ENCODE peak calls at places on chromosomes 11 and 22, in nine cellular contexts. V is A549, E is thyroid gland, G is body of pancreas, D is tibial nerve, X is heart left ventricle, Z is suprapubic skin, C is NB4, I is adrenal gland. M is an unnamed sample.

GRCh38 chr22:22111267-22111751 is 128.7 kb upstream of the TOP3B start:
- DNase-seq in I (no peak), Z (no peak), X (no peak), G (no peak), C (no peak), E (no peak), V (peak; percentile 15), D (no peak), M (no peak)

GRCh38 chr11:47533690-47534135 is 19.2 kb downstream of the CELF1 start:
- DNase-seq in I (no peak), D (no peak), V (no peak), E (peak; percentile 19), C (no peak), X (no peak), Z (no peak), G (no peak), M (no peak)

GRCh38 chr11:12213920-12214319 is 103.5 kb downstream of the MICAL2 start:
- DNase-seq in C (no peak), Z (no peak), X (no peak), D (no peak), G (no peak), V (no peak), E (no peak), I (no peak), M (no peak)

GRCh38 chr11:47406896-47407745 is 1.3 kb upstream of the SLC39A13 start:
- DNase-seq in V (no peak), E (peak; percentile 30), C (peak; percentile 38), I (no peak), D (no peak), X (no peak), Z (peak; percentile 65), G (no peak), M (no peak)

GRCh38 chr11:128450882-128451647 is 136.3 kb downstream of the ETS1 start:
- DNase-seq in Z (no peak), I (no peak), G (no peak), X (no peak), E (peak; percentile 20), D (no peak), V (no peak), C (no peak), M (no peak)

GRCh38 chr11:113551645-113552044 is 76.4 kb upstream of the DRD2 start:
- DNase-seq in D (no peak), G (no peak), E (no peak), X (no peak), V (no peak), I (no peak), C (no peak), Z (no peak), M (no peak)

GRCh38 chr11:5280582-5281102 is 10.9 kb upstream of the HBE1 start:
- DNase-seq in E (peak; percentile 4), I (peak; percentile 95), X (peak; percentile 63), Z (no peak), D (no peak), G (no peak), C (peak; percentile 89), V (peak; percentile 94), M (no peak)

GRCh38 chr11:127493330-127493729 is 492.8 kb upstream of the KIRREL3 start:
- DNase-seq in D (no peak), I (no peak), G (no peak), Z (no peak), X (no peak), C (peak; percentile 24), V (no peak), E (no peak), M (no peak)

GRCh38 chr11:285894-286220 is 3.1 kb upstream of the PGGHG start:
- DNase-seq in V (no peak), X (no peak), C (no peak), E (no peak), I (peak; percentile 10), D (peak; percentile 3), G (no peak), Z (no peak), M (peak; percentile 67)

GRCh38 chr11:102244681-102245409 is 72.4 kb upstream of the BIRC3 start:
- DNase-seq in I (no peak), D (no peak), E (no peak), Z (no peak), G (no peak), C (peak; percentile 22), V (peak; percentile 20), X (no peak), M (no peak)

GRCh38 chr11:82732348-82732733 is 1.3 kb downstream of the FAM181B start:
- DNase-seq in C (no peak), X (no peak), V (no peak), D (no peak), E (peak; percentile 27), I (no peak), Z (no peak), G (no peak), M (no peak)

GRCh38 chr11:72727521-72727920 is 24.7 kb downstream of the ARAP1 start:
- DNase-seq in G (no peak), X (peak; percentile 23), D (no peak), V (no peak), E (no peak), C (peak; percentile 68), I (no peak), Z (no peak), M (no peak)

GRCh38 chr11:96070453-96070852 is 146.5 kb upstream of the MTMR2 start:
- DNase-seq in X (no peak), E (peak; percentile 11), D (no peak), I (no peak), V (no peak), G (no peak), Z (no peak), C (no peak), M (no peak)

GRCh38 chr11:121291896-121292502 is 572 bp upstream of the SC5D start:
- DNase-seq in G (peak; percentile 14), E (peak; percentile 7), V (no peak), C (peak; percentile 68), Z (no peak), I (peak; percentile 19), D (no peak), X (no peak), M (no peak)

GRCh38 chr22:22892096-22893052 is 4.8 kb downstream of the IGLL5 start:
- DNase-seq in V (no peak), D (no peak), C (no peak), E (no peak), X (no peak), G (no peak), I (no peak), Z (no peak), M (no peak)

GRCh38 chr22:32660292-32660691 is 141.2 kb upstream of the TIMP3 start:
- DNase-seq in I (peak; percentile 65), D (peak; percentile 49), C (peak; percentile 78), G (peak; percentile 69), V (peak; percentile 47), X (peak; percentile 73), Z (no peak), E (peak; percentile 73), M (peak; percentile 44)

GRCh38 chr11:38593649-38594048 is 1995.6 kb upstream of the RAG2 start:
- DNase-seq in D (no peak), G (no peak), E (no peak), V (no peak), C (no peak), X (no peak), I (no peak), Z (no peak), M (no peak)

GRCh38 chr11:70557742-70558485 is 159.6 kb downstream of the CTTN start:
- DNase-seq in Z (no peak), V (no peak), X (no peak), I (no peak), C (no peak), G (no peak), D (no peak), E (no peak), M (no peak)

GRCh38 chr11:3357994-3358676 is 20.8 kb downstream of the ZNF195 start:
- DNase-seq in Z (no peak), I (no peak), E (no peak), X (no peak), D (no peak), V (no peak), G (no peak), C (no peak), M (no peak)
- H3K4me3 ChIP-seq in Z (no peak overlapping the region), I (no peak overlapping the region), E (no peak overlapping the region), X (no peak overlapping the region), D (no peak overlapping the region), V (no peak overlapping the region), G (no peak overlapping the region), C (no peak overlapping the region), M (no peak overlapping the region)

GRCh38 chr22:42076764-42077485 is 2.6 kb upstream of the SMDT1 start:
- DNase-seq in G (no peak), E (no peak), V (no peak), I (no peak), Z (no peak), D (no peak), X (no peak), C (no peak), M (no peak)
- TF ChIP-seq POLR2A in G (no peak), E (no peak), V (no peak), I (no peak), Z (no peak), D (no peak), X (no peak), C (no peak), M (no peak)

DNA sequence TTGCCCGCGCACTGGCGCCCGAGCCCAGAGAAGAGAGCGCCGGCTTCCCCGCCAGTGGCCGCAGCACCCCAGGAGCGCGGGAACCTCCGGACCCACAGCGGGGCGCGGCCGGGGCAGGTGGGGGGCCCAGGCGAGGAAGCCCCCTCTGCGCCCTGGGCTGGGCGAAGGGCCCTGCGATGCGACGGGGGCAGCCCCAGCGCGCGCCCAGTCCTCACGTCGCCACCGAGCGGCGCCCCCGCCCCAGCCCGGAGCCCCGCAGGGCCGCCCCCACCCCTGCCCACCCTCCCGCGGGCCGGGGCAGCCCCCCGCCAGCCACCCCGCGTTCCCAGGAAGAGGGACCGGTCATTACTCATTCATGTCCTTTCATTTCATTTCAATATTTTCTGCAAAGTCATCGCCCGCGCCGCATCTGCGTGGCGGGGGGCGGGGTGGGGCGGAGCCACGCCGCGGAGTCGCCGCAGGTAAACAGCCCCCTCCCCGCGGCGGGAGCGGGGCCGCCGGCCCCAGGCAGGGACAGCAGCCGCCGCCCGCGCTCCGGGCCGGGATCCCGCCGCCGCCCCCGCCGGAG is 673 bp upstream of the PANX2 start:
- DNase-seq in C (peak; percentile 62), Z (no peak), E (peak; percentile 50), D (no peak), G (peak; percentile 54), X (no peak), V (no peak), I (no peak), M (no peak)
- H3K4me3 ChIP-seq in C (no peak overlapping the region), Z (peak overlapping the region; percentile 72), E (no peak overlapping the region), D (peak overlapping the region; percentile 55), G (no peak overlapping the region), X (peak overlapping the region; percentile 30), V (peak overlapping the region; percentile 81), I (no peak overlapping the region), M (no peak overlapping the region)

GRCh38 chr11:90288207-90288821 is 65.5 kb upstream of the CHORDC1 start:
- DNase-seq in G (no peak), Z (no peak), C (peak; percentile 39), E (no peak), V (peak; percentile 30), X (no peak), I (no peak), D (no peak), M (no peak)

DNA sequence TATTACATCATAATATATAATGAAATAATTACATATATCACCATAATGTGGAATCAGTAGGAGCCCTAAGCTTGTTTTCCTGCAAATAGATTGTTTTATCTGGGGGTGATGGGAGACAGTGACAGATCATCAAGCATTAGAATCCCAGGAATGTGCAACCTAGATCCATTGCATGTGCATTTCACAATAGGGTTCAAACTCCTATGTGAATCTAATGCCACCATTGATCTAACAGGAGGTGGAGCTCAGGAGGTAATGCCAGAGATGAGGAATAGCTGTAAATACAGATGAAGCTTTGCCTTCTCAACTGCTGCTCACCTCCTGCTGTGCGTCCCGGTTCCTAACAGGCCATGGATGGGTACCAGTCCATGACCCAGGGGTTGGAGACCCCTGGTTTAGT is 63.8 kb upstream of the CHORDC1 start:
- DNase-seq in Z (no peak), V (no peak), E (no peak), D (no peak), I (no peak), C (no peak), G (no peak), X (no peak), M (no peak)
- TF ChIP-seq POLR2A in Z (no peak), V (no peak), E (no peak), D (no peak), I (no peak), C (no peak), G (no peak), X (no peak), M (no peak)

M was measured in lower leg skin.